ENCODE peak calls at places on chromosomes 6 and 20, in four cellular contexts. L is GM23338, Q is neuronal stem cell, H is bronchial epithelial cell. R is an unnamed sample.

GRCh38 chr20:10551732-10552724 is 116.9 kb downstream of the SLX4IP start:
- DNase-seq in H (no peak), Q (peak; percentile 36), L (peak; percentile 59), R (no peak)

GRCh38 chr6:20810732-20811111 is 276.5 kb downstream of the CDKAL1 start:
- DNase-seq in H (no peak), Q (no peak), L (no peak), R (no peak)

GRCh38 chr6:8215631-8216030 is 113.3 kb upstream of the EEF1E1 start:
- DNase-seq in H (peak; percentile 4), L (no peak), Q (no peak), R (no peak)

GRCh38 chr6:115404451-115404850 is 656.2 kb downstream of the FRK start:
- DNase-seq in H (no peak), L (no peak), Q (no peak), R (no peak)

GRCh38 chr6:6700871-6701270 is 112.4 kb downstream of the LY86 start:
- DNase-seq in Q (no peak), L (no peak), H (no peak), R (no peak)

GRCh38 chr6:169589293-169589692 is 112.5 kb downstream of the WDR27 start:
- DNase-seq in H (peak; percentile 44), Q (no peak), L (no peak), R (no peak)

GRCh38 chr6:33004940-33005339 is 4.5 kb downstream of the HLA-DOA start:
- DNase-seq in H (no peak), Q (no peak), L (no peak), R (no peak)

GRCh38 chr6:118963003-118963402 is 28.0 kb upstream of the MCM9 start:
- DNase-seq in Q (no peak), H (peak; percentile 17), L (no peak), R (no peak)

GRCh38 chr20:23100021-23100753 is 14.1 kb upstream of the CD93 start:
- DNase-seq in Q (no peak), H (peak; percentile 100), L (no peak), R (no peak)

GRCh38 chr6:149761438-149761837 is 11.9 kb downstream of the PCMT1 start:
- DNase-seq in H (no peak), Q (no peak), L (no peak), R (no peak)

GRCh38 chr6:132227937-132228336 is 173.3 kb downstream of the MOXD1 start:
- DNase-seq in L (no peak), Q (no peak), H (no peak), R (no peak)

GRCh38 chr6:159168536-159169192 is 536 bp upstream of the FNDC1 start:
- DNase-seq in L (peak; percentile 91), Q (peak; percentile 64), H (no peak), R (no peak)

GRCh38 chr20:25287631-25288290 is 39.9 kb downstream of the PYGB start:
- DNase-seq in Q (no peak), L (no peak), H (no peak), R (no peak)

GRCh38 chr6:39881851-39882566 is 52.3 kb downstream of the MOCS1 start:
- DNase-seq in H (no peak), Q (no peak), L (no peak), R (no peak)

GRCh38 chr6:116292553-116292952 is 12.8 kb upstream of the TSPYL1 start:
- DNase-seq in Q (no peak), L (no peak), H (no peak), R (no peak)

GRCh38 chr6:99746261-99746895 is 139.7 kb downstream of the PRDM13 start:
- DNase-seq in Q (peak; percentile 66), H (peak; percentile 79), L (peak; percentile 79), R (no peak)

GRCh38 chr6:169230923-169231789 is 22.5 kb downstream of the THBS2 start:
- DNase-seq in L (no peak), Q (no peak), H (no peak), R (no peak)

GRCh38 chr6:15569035-15569995 is 93.5 kb downstream of the DTNBP1 start:
- DNase-seq in L (peak; percentile 70), Q (no peak), H (no peak), R (no peak)

GRCh38 chr6:45473121-45473967 is 95.6 kb upstream of the SUPT3H start:
- DNase-seq in Q (no peak), H (no peak), L (no peak), R (no peak)

GRCh38 chr6:161085246-161085645 is 93.7 kb downstream of the MAP3K4 start:
- DNase-seq in H (no peak), Q (no peak), L (no peak), R (no peak)

GRCh38 chr20:39605908-39606307 is 643.8 kb downstream of the DHX35 start:
- DNase-seq in L (no peak), Q (no peak), H (peak; percentile 97), R (no peak)

GRCh38 chr20:62219101-62219991 is 732 bp downstream of the HRH3 start:
- DNase-seq in Q (no peak), H (no peak), L (peak; percentile 81), R (no peak)

GRCh38 chr20:33019465-33020277 is 11.8 kb upstream of the BPIFB6 start:
- DNase-seq in L (no peak), H (no peak), Q (no peak), R (no peak)

GRCh38 chr6:113971786-113972185 is 838 bp upstream of the HDAC2 start:
- DNase-seq in L (no peak), H (peak; percentile 10), Q (no peak), R (no peak)

GRCh38 chr6:145815351-145815772 is 767 bp upstream of the FBXO30 start:
- DNase-seq in L (peak; percentile 50), H (no peak), Q (no peak), R (no peak)

GRCh38 chr6:105835373-105835772 is 250.8 kb upstream of the PRDM1 start:
- DNase-seq in L (peak; percentile 79), H (peak; percentile 78), Q (peak; percentile 27), R (no peak)

GRCh38 chr6:136717297-136717990 is 74.8 kb downstream of the MAP3K5 start:
- DNase-seq in Q (no peak), L (no peak), H (no peak), R (no peak)

GRCh38 chr6:165556116-165556843 is 106.8 kb downstream of the PDE10A start:
- DNase-seq in L (no peak), Q (no peak), H (peak; percentile 91), R (no peak)

GRCh38 chr20:47784599-47785320 is 521 bp downstream of the SULF2 start:
- DNase-seq in H (peak; percentile 41), L (peak; percentile 69), Q (no peak), R (peak; percentile 82)

GRCh38 chr6:158772851-158773371 is 46.3 kb downstream of the EZR start:
- DNase-seq in Q (no peak), L (no peak), H (peak; percentile 90), R (no peak)

GRCh38 chr6:39753745-39754084 is 28.5 kb upstream of the KIF6 start:
- DNase-seq in H (no peak), Q (no peak), L (no peak), R (no peak)

GRCh38 chr6:9583946-9584345 is 830.9 kb downstream of the TFAP2A start:
- DNase-seq in Q (no peak), H (peak; percentile 43), L (no peak), R (no peak)

GRCh38 chr20:46316984-46317684 is 8.8 kb upstream of the CDH22 start:
- DNase-seq in H (no peak), Q (no peak), L (no peak), R (no peak)

GRCh38 chr20:36344517-36345132 is 38.5 kb downstream of the DLGAP4 start:
- DNase-seq in Q (peak; percentile 81), L (peak; percentile 95), H (peak; percentile 38), R (peak; percentile 23)

GRCh38 chr6:5998741-5999687 is 7.7 kb downstream of the NRN1 start:
- DNase-seq in L (peak; percentile 74), Q (no peak), H (no peak), R (no peak)

GRCh38 chr6:32816746-32817204 is at the start of gene HLA-DOB:
- DNase-seq in H (peak; percentile 83), Q (no peak), L (peak; percentile 52), R (no peak)

GRCh38 chr20:57396212-57396611 is 5.0 kb downstream of the RBM38 start:
- DNase-seq in H (no peak), L (no peak), Q (no peak), R (peak; percentile 28)

DNA sequence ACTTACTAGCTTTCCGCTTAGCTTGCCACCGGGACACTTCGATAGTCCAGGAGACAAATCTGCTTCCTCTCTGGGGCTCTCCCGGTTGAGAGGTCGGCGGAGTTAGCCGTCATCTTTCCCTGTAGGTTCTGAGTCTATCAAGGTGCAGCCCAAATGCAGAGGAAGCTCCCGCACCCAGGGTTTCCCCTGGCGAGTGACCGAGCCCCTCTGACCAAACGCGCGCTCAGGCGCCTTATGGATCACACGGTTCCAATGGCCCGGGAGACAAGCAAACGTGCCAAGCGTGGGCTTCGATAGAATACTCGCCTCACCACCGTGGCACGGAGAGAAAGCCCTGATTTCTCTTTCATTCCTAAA is 15.8 kb upstream of the FOXC1 start:
- DNase-seq in L (no peak), H (no peak), Q (no peak), R (no peak)
- H3K27me3 ChIP-seq in L (no peaks in the 10 kb centered on the region), H (peaks cover 6% of the 10 kb centered on the region), Q (no peaks in the 10 kb centered on the region), R (peaks cover 12% of the 10 kb centered on the region)

GRCh38 chr20:51286758-51287157 is 255.8 kb downstream of the NFATC2 start:
- DNase-seq in Q (no peak), L (no peak), H (no peak), R (no peak)
- H3K27me3 ChIP-seq in Q (no peaks in the 10 kb centered on the region), L (no peaks in the 10 kb centered on the region), H (no peaks in the 10 kb centered on the region), R (no peaks in the 10 kb centered on the region)

DNA sequence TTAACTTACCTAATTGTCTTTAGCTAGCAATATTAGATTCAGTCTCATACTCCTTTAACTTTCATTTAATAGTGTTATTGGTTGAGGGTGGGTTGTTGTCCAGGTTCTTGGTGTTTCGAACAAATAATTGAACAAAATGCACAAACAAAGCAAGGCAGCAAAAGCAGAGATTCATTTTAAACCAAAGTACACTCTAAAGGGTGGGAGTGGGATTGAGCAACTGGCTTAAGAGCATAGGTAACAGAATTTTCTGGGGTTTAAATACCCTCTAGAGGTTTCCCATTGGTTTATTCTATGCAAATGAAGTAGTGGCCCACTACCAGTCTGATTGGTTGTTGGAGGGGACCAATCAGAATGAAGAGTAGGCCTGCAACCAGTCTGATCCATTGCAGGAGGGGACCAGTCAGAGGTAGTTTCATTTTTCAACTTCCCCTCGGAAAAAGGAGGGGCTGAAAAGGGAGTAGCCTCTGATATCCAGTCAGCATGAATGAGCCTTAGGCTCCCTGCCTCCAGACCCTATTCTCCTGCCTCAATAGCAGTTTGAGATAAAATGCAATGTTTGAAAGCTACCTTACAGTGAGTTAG is 26.3 kb upstream of the RAB23 start:
- DNase-seq in H (no peak), Q (no peak), L (peak; percentile 38), R (no peak)
- H3K27me3 ChIP-seq in H (no peaks in the 10 kb centered on the region), Q (no peaks in the 10 kb centered on the region), L (no peaks in the 10 kb centered on the region), R (no peaks in the 10 kb centered on the region)

GRCh38 chr20:37421060-37421639 is 75.2 kb downstream of the SRC start:
- DNase-seq in Q (no peak), L (no peak), H (no peak), R (no peak)

GRCh38 chr20:37419774-37420542 is 74.0 kb downstream of the SRC start:
- DNase-seq in L (no peak), H (no peak), Q (no peak), R (no peak)

GRCh38 chr20:37419307-37419706 is 73.4 kb downstream of the SRC start:
- DNase-seq in H (no peak), L (no peak), Q (no peak), R (no peak)

GRCh38 chr20:37421988-37422387 is 76.0 kb downstream of the SRC start:
- DNase-seq in Q (no peak), L (no peak), H (no peak), R (no peak)

DNA sequence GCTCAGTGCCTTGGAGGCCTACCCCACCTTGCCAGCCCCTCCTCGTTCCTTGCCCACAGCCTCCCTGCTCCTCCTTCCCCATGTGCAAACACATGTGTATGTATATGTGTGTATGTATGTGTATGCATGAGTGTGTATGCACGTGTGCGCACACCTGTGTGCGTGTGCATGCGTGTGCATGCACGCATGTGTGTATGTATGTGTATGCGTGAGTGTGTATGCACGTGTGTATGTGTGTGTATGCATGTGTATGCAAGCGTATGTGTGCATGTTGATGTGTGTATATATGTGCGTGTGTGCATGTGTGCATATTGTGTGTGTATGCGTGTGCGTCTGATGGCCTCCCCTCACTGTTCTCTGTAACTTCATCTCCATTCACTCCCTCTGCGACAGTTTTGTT is 74.7 kb downstream of the SRC start:
- DNase-seq in H (no peak), Q (no peak), L (no peak), R (no peak)
- H3K27me3 ChIP-seq in H (peaks cover 39% of the 10 kb centered on the region), Q (no peaks in the 10 kb centered on the region), L (no peaks in the 10 kb centered on the region), R (no peaks in the 10 kb centered on the region)

R was measured in left lung.